ENCODE peak calls at places on chromosomes 4 and X, in nine cellular contexts. H, Y, K, L, Z, T, N, O and G are unnamed samples.

GRCh38 chr4:142959156-142959555 is 113.1 kb upstream of the INPP4B start:
- DNase-seq in T (no peak), H (no peak), N (no peak), Y (no peak), O (no peak), Z (no peak), K (no peak), L (no peak), G (no peak)

GRCh38 chr4:164748375-164748774 is 5.6 kb upstream of the SMIM31 start:
- DNase-seq in Y (no peak), N (no peak), T (no peak), Z (no peak), K (peak; percentile 13), H (peak; percentile 14), L (peak; percentile 24), O (no peak), G (no peak)

GRCh38 chrX:110178179-110178865 is 139.6 kb downstream of the AMMECR1 start:
- DNase-seq in H (no peak), L (peak; percentile 95), O (no peak), T (no peak), Y (no peak), N (no peak), Z (no peak), K (no peak), G (no peak)

GRCh38 chrX:36573720-36574119 is 434.4 kb upstream of the FAM47C start:
- DNase-seq in K (no peak), Z (no peak), O (no peak), H (no peak), Y (no peak), L (no peak), N (no peak), T (no peak), G (no peak)

GRCh38 chr4:66688674-66689073 is 856.6 kb downstream of the CENPC start:
- DNase-seq in O (no peak), H (peak; percentile 54), Z (no peak), N (no peak), L (no peak), T (no peak), K (no peak), Y (no peak), G (no peak)

GRCh38 chr4:38004062-38004461 is 43.9 kb downstream of the PTTG2 start:
- DNase-seq in O (no peak), Y (no peak), T (no peak), K (no peak), N (no peak), Z (no peak), L (no peak), H (no peak), G (no peak)

GRCh38 chrX:32868524-32868895 is 342.8 kb downstream of the DMD start:
- DNase-seq in N (no peak), O (no peak), T (no peak), Z (no peak), H (no peak), Y (no peak), K (no peak), L (no peak), G (no peak)

GRCh38 chrX:39174761-39175417 is 373.6 kb downstream of the MID1IP1 start:
- DNase-seq in K (no peak), H (no peak), Z (no peak), T (peak; percentile 46), L (no peak), Y (no peak), N (no peak), O (no peak), G (no peak)

GRCh38 chrX:39427492-39428289 is 626.4 kb downstream of the MID1IP1 start:
- DNase-seq in T (no peak), N (no peak), L (no peak), K (no peak), Z (no peak), H (peak; percentile 7), O (no peak), Y (no peak), G (no peak)

GRCh38 chrX:21479695-21480280 is 105.6 kb downstream of the CNKSR2 start:
- DNase-seq in L (peak; percentile 4), O (no peak), T (no peak), K (no peak), N (no peak), Y (no peak), Z (no peak), H (peak; percentile 67), G (no peak)

GRCh38 chrX:30533261-30533660 is 44.3 kb downstream of the TASL start:
- DNase-seq in Z (no peak), Y (no peak), K (no peak), O (no peak), H (no peak), N (no peak), T (no peak), L (no peak), G (no peak)

GRCh38 chr4:41538017-41538733 is at the start of gene LIMCH1:
- DNase-seq in O (no peak), H (peak; percentile 41), Z (peak; percentile 89), Y (peak; percentile 59), T (peak; percentile 11), N (no peak), K (no peak), L (no peak), G (no peak)

GRCh38 chr4:153912296-153912695 is 123.4 kb upstream of the SFRP2 start:
- DNase-seq in K (no peak), O (no peak), H (no peak), Z (no peak), T (no peak), N (no peak), L (no peak), Y (no peak), G (no peak)

GRCh38 chrX:24204331-24204730 is 54.8 kb downstream of the ZFX start:
- DNase-seq in Y (no peak), O (no peak), N (no peak), H (no peak), K (no peak), T (no peak), L (no peak), Z (no peak), G (no peak)

GRCh38 chrX:154607370-154607769 is 11.7 kb downstream of the CTAG1B start:
- DNase-seq in T (no peak), H (no peak), Z (no peak), K (no peak), L (no peak), Y (peak; percentile 59), N (no peak), O (no peak), G (peak; percentile 26)

GRCh38 chrX:78958419-78959116 is 13.4 kb downstream of the P2RY10 start:
- DNase-seq in O (no peak), N (no peak), L (no peak), H (no peak), Z (no peak), T (no peak), K (no peak), Y (no peak), G (no peak)

GRCh38 chrX:78957768-78958130 is 12.6 kb downstream of the P2RY10 start:
- DNase-seq in N (no peak), Z (no peak), K (no peak), L (no peak), H (no peak), T (no peak), Y (no peak), O (no peak), G (no peak)

GRCh38 chrX:78960888-78961287 is 15.7 kb downstream of the P2RY10 start:
- DNase-seq in Z (no peak), L (no peak), N (no peak), T (no peak), O (no peak), H (no peak), Y (no peak), K (no peak), G (no peak)

DNA sequence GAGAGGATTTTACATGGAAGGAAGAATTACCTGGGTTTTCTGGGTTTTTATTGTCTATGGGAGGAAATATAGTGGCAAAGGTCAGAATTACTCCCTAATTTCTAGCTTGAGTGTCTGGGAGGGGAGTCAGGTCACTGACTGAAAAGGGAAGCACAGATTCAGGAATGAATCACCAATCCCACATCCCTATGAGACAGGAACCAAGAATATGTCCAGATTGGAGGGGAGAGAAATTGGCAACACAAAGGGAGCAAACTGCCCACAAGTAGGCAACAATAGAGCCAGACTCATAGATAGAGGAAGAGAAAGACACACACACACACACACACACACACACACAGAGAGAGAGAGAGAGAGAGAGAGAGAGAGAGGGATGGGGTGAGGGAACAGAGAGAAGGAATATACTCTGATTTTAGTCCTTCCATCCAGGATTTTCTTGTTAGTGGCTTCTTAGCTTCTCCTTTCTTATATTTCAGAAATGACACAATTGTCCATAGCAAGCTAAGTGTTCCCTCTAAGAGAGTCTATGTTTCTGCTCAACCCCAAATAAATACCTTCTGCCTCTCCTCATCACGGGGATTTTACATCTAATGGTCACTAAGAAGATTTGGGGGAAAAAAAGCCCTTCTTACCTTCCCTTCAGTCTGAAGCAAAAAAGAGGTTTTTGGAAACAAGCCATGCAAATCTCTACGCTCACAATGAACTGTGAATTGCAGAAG is 12.0 kb downstream of the P2RY10 start:
- DNase-seq in T (no peak), Z (no peak), H (no peak), N (no peak), L (no peak), Y (no peak), O (no peak), K (no peak), G (no peak)
- TF ChIP-seq POLR2A in T (no peak), Z (no peak), H (no peak), N (no peak), L (no peak), Y (no peak), O (no peak), K (no peak), G (no peak)

GRCh38 chr4:77740480-77740879 is 78.7 kb downstream of the CNOT6L start:
- DNase-seq in K (no peak), N (no peak), Y (no peak), H (no peak), L (no peak), Z (no peak), T (no peak), O (no peak), G (no peak)

GRCh38 chr4:77734928-77735327 is 84.2 kb downstream of the CNOT6L start:
- DNase-seq in Z (no peak), O (no peak), N (no peak), T (peak; percentile 10), Y (no peak), K (no peak), L (peak; percentile 82), H (no peak), G (no peak)
- H3K4me1 ChIP-seq in Z (no peaks in the 10 kb centered on the region), O (no peaks in the 10 kb centered on the region), N (no peaks in the 10 kb centered on the region), T (no peaks in the 10 kb centered on the region), Y (no peaks in the 10 kb centered on the region), K (no peaks in the 10 kb centered on the region), L (peaks cover 5% of the 10 kb centered on the region), H (no peaks in the 10 kb centered on the region), G (no peaks in the 10 kb centered on the region)

GRCh38 chr4:157221426-157221894 is 932 bp downstream of the GRIA2 start:
- DNase-seq in H (no peak), T (no peak), Y (no peak), N (no peak), Z (no peak), K (no peak), O (no peak), L (no peak), G (no peak)
- TF ChIP-seq POLR2A in H (no peak), T (no peak), Y (no peak), N (no peak), Z (no peak), K (no peak), O (no peak), L (no peak), G (no peak)

DNA sequence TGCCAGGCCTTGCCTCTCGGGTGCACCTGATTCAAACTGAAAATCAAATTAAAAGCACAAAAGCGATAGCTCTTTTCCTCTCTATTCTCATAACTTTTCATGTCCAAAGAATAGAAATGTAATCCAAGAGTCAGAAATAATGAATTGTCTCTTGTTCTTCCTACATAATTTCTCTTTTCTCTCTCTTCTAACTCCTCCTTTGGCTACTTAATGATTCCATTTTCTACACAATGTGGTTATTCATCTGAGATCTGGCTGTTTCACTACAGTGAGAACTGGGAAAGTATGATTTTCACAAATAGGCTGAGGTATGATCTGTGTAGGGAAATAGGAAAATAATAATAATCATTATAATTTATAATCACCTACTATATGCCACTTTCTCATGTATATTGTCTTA is 703.5 kb downstream of the PDHA2 start:
- DNase-seq in H (no peak), N (no peak), K (no peak), T (no peak), Y (no peak), L (no peak), Z (no peak), O (no peak), G (no peak)
- H3K4me1 ChIP-seq in H (no peaks in the 10 kb centered on the region), N (no peaks in the 10 kb centered on the region), K (no peaks in the 10 kb centered on the region), T (no peaks in the 10 kb centered on the region), Y (no peaks in the 10 kb centered on the region), L (no peaks in the 10 kb centered on the region), Z (no peaks in the 10 kb centered on the region), O (no peaks in the 10 kb centered on the region), G (no peaks in the 10 kb centered on the region)